ENCODE peak calls at places on chromosomes 5 and 9, in six cellular contexts. U is GM12865, F is GM13977, L is cardiac fibroblast, W is esophagus muscularis mucosa, I is upper lobe of left lung. B is an unnamed sample.

GRCh38 chr9:90775657-90776056 is 26.0 kb upstream of the SYK start:
- DNase-seq in F (no peak), I (no peak), L (no peak), W (no peak), U (peak), B (no peak)

GRCh38 chr5:73140801-73141200 is 20.4 kb downstream of the TMEM171 start:
- DNase-seq in I (no peak), F (no peak), L (no peak), W (no peak), U (no peak), B (no peak)

GRCh38 chr9:108072740-108073139 is 583.2 kb upstream of the KLF4 start:
- DNase-seq in I (no peak), F (no peak), L (no peak), W (no peak), U (no peak), B (no peak)

GRCh38 chr5:145495741-145496140 is 339.4 kb downstream of the PRELID2 start:
- DNase-seq in U (no peak), F (no peak), I (no peak), W (no peak), L (peak), B (no peak)

GRCh38 chr5:67015577-67016290 is 180.9 kb downstream of the CD180 start:
- DNase-seq in L (peak), F (no peak), U (no peak), I (no peak), W (no peak), B (no peak)

GRCh38 chr9:34279431-34279830 is 49.6 kb downstream of the KIF24 start:
- DNase-seq in I (no peak), U (no peak), W (no peak), F (no peak), L (peak), B (no peak)

GRCh38 chr9:81976351-81976750 is 12.2 kb upstream of the SPATA31D1 start:
- DNase-seq in F (no peak), L (no peak), U (no peak), W (no peak), I (no peak), B (no peak)

GRCh38 chr5:120533581-120533980 is 69.5 kb downstream of the PRR16 start:
- DNase-seq in I (no peak), U (no peak), L (no peak), W (no peak), F (no peak), B (no peak)

GRCh38 chr9:20280330-20280729 is 342.0 kb downstream of the MLLT3 start:
- DNase-seq in L (no peak), W (no peak), I (no peak), U (peak), F (no peak), B (no peak)

GRCh38 chr9:110591526-110591925 is 12.0 kb upstream of the SVEP1 start:
- DNase-seq in F (no peak), I (no peak), U (no peak), L (no peak), W (no peak), B (no peak)

GRCh38 chr9:114733814-114734213 is 51.8 kb upstream of the TEX48 start:
- DNase-seq in L (peak), W (no peak), F (no peak), U (no peak), I (no peak), B (no peak)

GRCh38 chr5:169272731-169273401 is 28.1 kb downstream of the SLIT3 start:
- DNase-seq in U (no peak), W (no peak), I (no peak), F (no peak), L (no peak), B (no peak)

GRCh38 chr9:17191095-17191494 is 56.3 kb downstream of the CNTLN start:
- DNase-seq in L (peak), F (no peak), I (no peak), U (no peak), W (no peak), B (no peak)

GRCh38 chr9:32431196-32431595 is 46.8 kb downstream of the ACO1 start:
- DNase-seq in F (no peak), I (no peak), L (no peak), W (no peak), U (no peak), B (no peak)

DNA sequence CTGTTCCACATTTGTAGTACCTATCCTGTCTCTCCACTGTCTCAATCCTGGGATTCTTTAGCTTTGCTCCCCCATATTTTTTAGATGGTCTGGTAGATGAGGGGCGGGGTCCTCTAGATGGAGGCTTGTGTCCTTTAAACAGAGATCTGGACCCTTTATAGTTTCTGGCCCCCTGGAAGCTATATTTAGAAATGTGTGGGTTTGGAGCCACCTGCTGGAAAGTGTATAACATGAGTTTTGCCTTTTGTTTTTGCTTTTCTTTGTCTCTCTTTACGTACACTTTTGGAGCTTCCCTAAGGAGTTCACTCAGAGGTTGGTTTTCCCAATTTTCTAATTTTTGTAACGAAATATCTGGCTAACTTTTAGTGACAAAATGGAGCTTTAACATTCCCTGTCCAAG is 110.7 kb downstream of the CFAP95 start:
- DNase-seq in I (no peak), F (no peak), W (no peak), U (no peak), L (peak), B (no peak)
- TF ChIP-seq CTCF in I (no peak), F (no peak), W (no peak), U (no peak), L (peak), B (no peak)

GRCh38 chr5:180390441-180391190 is 37.5 kb upstream of the GFPT2 start:
- DNase-seq in W (no peak), F (no peak), I (no peak), U (no peak), L (peak), B (no peak)
- TF ChIP-seq CTCF in W (no peak), F (no peak), I (no peak), U (no peak), L (no peak), B (no peak)

DNA sequence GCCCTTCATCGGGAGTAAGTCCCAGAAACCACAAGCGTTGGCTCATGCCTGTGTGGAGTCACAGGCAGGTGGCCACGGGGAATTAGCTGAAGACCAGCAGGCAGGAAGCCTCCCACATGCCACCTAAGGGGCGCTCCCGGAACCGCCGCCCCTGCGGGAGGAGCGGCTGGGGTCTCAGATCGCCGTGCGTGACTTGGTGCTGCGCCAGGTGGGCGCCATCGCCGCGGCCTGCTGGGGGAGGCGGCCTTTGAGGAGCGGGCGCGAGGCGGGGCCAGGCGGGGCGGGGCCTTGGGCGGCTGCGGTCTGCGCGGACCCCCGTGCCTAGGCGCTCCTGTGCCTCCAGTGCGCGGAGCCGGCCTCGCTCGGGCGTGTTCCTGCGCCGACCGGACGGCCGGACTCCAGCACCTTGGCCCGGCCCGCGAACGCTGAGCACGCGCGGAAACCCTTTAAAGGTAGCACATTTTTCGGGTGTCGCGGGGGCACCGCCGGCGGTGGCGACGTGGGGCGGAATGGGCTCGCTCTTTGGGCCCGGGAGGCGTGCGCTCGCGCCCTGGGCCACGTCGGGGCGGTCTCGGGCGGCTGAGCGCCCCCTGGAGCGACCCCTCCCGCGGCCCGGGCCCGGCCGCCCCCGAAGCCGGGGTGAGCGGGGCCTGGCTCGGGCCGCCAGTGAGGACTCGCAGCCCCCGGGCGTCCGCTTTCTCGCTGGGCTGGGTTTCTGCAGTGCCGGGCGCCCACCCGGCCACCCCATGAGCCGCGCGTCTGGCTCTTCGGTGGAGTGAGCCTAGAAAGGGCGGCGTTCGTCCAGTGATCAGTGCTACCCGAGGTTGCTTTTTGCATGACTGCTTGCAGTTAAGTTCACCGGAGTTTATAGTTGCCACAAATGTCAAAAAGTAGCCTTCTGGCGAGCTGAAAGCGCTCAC is 24.5 kb downstream of the LECT2 start:
- DNase-seq in I (peak), L (no peak), W (no peak), U (no peak), F (peak), B (no peak)
- TF ChIP-seq CTCF in I (no peak), L (no peak), W (no peak), U (no peak), F (no peak), B (no peak)

GRCh38 chr5:39309534-39309933 is 54.8 kb downstream of the C9 start:
- DNase-seq in U (no peak), L (no peak), W (no peak), F (no peak), I (no peak), B (no peak)

GRCh38 chr5:39315995-39316394 is 48.3 kb downstream of the C9 start:
- DNase-seq in W (no peak), I (no peak), F (no peak), U (no peak), L (no peak), B (no peak)

GRCh38 chr5:39319395-39319794 is 44.9 kb downstream of the C9 start:
- DNase-seq in W (no peak), I (no peak), U (no peak), L (no peak), F (no peak), B (no peak)

GRCh38 chr5:39314591-39314990 is 49.7 kb downstream of the C9 start:
- DNase-seq in U (no peak), L (no peak), W (no peak), I (no peak), F (no peak), B (no peak)
- TF ChIP-seq CTCF in U (no peak), L (no peak), W (no peak), I (no peak), F (no peak), B (no peak)

DNA sequence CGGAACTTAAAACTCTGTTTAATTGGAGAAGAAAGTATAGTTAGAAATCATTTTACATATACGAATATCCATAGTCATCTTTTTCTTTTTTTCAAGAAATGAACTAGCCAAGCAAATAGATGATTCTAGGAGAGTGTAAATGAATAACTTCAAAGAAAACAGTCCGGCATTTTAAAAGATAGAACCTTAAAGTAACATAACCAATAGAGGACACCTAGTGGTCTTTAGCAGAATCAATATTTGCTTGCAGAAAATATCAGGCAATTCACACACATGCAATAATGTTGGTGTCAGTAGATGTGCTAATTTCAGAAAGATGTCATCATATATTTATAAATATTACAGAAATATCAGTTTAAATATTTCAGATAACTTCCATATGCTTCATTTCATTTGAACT is 57.1 kb downstream of the HCN1 start:
- DNase-seq in F (no peak), W (no peak), I (no peak), L (no peak), U (no peak), B (no peak)
- TF ChIP-seq CTCF in F (no peak), W (peak), I (no peak), L (no peak), U (no peak), B (no peak)

DNA sequence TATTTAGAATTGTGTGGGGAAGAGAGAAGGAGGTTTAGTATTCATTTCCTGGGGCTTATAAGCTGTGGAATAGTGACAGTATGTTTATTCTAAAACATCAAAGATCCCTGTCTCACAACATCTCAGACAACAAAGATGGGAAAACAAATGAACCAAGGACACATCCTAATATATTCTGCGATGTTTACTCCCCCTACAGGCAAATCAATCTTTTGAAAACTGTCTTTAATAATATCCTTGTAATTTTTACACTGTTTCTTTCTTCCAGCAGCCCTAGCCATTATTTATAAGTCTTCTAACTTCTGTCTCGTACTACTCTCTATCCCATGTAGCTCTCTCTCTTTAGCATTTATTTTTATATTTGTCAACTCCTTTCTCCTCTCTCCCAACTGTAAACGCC is 33.5 kb upstream of the TMEM252 start:
- DNase-seq in L (no peak), W (no peak), I (no peak), U (no peak), F (no peak), B (no peak)
- TF ChIP-seq CTCF in L (peak), W (peak), I (no peak), U (peak), F (peak), B (no peak)

GRCh38 chr9:125271081-125271480 is 9.5 kb downstream of the GAPVD1 start:
- DNase-seq in W (no peak), U (no peak), L (no peak), I (no peak), F (no peak), B (no peak)

GRCh38 chr9:125268394-125269013 is 6.9 kb downstream of the GAPVD1 start:
- DNase-seq in W (no peak), I (no peak), F (no peak), L (no peak), U (no peak), B (no peak)

GRCh38 chr9:125272697-125273096 is 11.1 kb downstream of the GAPVD1 start:
- DNase-seq in F (no peak), I (no peak), L (no peak), W (no peak), U (no peak), B (no peak)

GRCh38 chr9:125269014-125269397 is 7.4 kb downstream of the GAPVD1 start:
- DNase-seq in W (no peak), I (no peak), U (no peak), L (no peak), F (no peak), B (no peak)
- TF ChIP-seq CTCF in W (no peak), I (no peak), U (no peak), L (no peak), F (no peak), B (no peak)

GRCh38 chr9:120433701-120434100 is 146.3 kb downstream of the CDK5RAP2 start:
- DNase-seq in L (no peak), I (no peak), F (no peak), W (no peak), U (no peak), B (no peak)
- TF ChIP-seq CTCF in L (no peak), I (no peak), F (no peak), W (no peak), U (no peak), B (no peak)

GRCh38 chr9:37034320-37034937 is 361 bp upstream of the PAX5 start:
- DNase-seq in U (peak), I (peak), L (no peak), F (peak), W (no peak), B (peak)
- TF ChIP-seq CTCF in U (peak), I (no peak), L (no peak), F (peak), W (no peak), B (no peak)

DNA sequence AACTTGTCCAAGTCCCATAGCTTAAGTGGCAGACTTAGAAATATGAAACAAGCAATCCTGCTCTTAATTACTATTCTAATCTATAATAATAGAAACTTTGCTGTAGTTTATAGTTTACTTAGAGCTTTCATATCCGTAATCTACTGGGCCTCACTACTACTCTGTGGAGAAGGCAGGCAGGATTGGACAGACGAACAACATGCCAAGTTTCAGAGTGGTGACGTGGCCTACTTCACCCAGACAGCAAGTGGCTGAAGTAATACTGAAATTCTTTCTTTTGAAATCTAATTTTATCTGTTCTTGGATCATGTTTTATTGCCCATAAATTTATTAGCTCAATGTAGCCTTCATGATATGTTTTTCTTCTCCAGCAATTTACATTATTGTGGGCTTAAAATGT is 22.2 kb downstream of the SPINK5 start:
- DNase-seq in I (no peak), L (no peak), F (no peak), W (no peak), U (no peak), B (no peak)
- TF ChIP-seq CTCF in I (no peak), L (no peak), F (no peak), W (no peak), U (no peak), B (no peak)